ENCODE peak calls at places on chromosome 17, in six cellular contexts. D, I, C, E, Q and A are unnamed samples.
A peak's percentile ranks its signal among the peaks of the same experiment; 100 is the strongest.

GRCh38 chr17:66649818-66650489 is 185.0 kb upstream of the CACNG5 start:
- DNase-seq in D (no peak), I (peak; percentile 47), C (no peak), E (no peak), Q (no peak), A (no peak)

GRCh38 chr17:67520916-67521772 is 144.1 kb downstream of the PITPNC1 start:
- DNase-seq in D (no peak), I (no peak), C (no peak), E (peak; percentile 90), Q (no peak), A (no peak)

GRCh38 chr17:78227455-78227916 is 3.9 kb upstream of the TMEM235 start:
- DNase-seq in D (no peak), I (no peak), C (no peak), E (no peak), Q (no peak), A (no peak)

GRCh38 chr17:65434251-65434650 is 127.2 kb downstream of the AXIN2 start:
- DNase-seq in D (peak; percentile 87), I (no peak), C (no peak), E (no peak), Q (no peak), A (no peak)

GRCh38 chr17:70622382-70623260 is 453.3 kb downstream of the KCNJ2 start:
- DNase-seq in D (no peak), I (no peak), C (peak; percentile 20), E (peak; percentile 45), Q (no peak), A (no peak)

GRCh38 chr17:31550389-31551056 is 159.0 kb downstream of the RAB11FIP4 start:
- DNase-seq in D (no peak), I (no peak), C (no peak), E (no peak), Q (no peak), A (no peak)

GRCh38 chr17:27466748-27467375 is 10.6 kb downstream of the KSR1 start:
- DNase-seq in D (no peak), I (peak; percentile 67), C (no peak), E (no peak), Q (no peak), A (peak; percentile 87)

GRCh38 chr17:63150994-63151464 is 185.0 kb downstream of the TANC2 start:
- DNase-seq in D (no peak), I (no peak), C (no peak), E (no peak), Q (no peak), A (no peak)

GRCh38 chr17:67072885-67073284 is 28.5 kb downstream of the CACNG1 start:
- DNase-seq in D (no peak), I (no peak), C (no peak), E (no peak), Q (no peak), A (no peak)

GRCh38 chr17:17568772-17569195 is 22.7 kb downstream of the PEMT start:
- DNase-seq in D (peak; percentile 55), I (no peak), C (peak; percentile 17), E (peak; percentile 30), Q (peak; percentile 13), A (no peak)

GRCh38 chr17:62675260-62675659 is 47.8 kb downstream of the MRC2 start:
- DNase-seq in D (no peak), I (no peak), C (no peak), E (no peak), Q (no peak), A (no peak)

GRCh38 chr17:7833011-7833794 is 814 bp upstream of the KDM6B start:
- DNase-seq in D (no peak), I (peak; percentile 46), C (no peak), E (no peak), Q (no peak), A (no peak)

GRCh38 chr17:31313982-31314787 is at the start of gene EVI2B:
- DNase-seq in D (peak; percentile 54), I (peak; percentile 75), C (peak; percentile 73), E (no peak), Q (no peak), A (peak; percentile 66)

GRCh38 chr17:68794636-68795503 is 160.3 kb downstream of the ABCA8 start:
- DNase-seq in D (no peak), I (no peak), C (peak; percentile 20), E (no peak), Q (no peak), A (no peak)

GRCh38 chr17:71412803-71413202 is 708.0 kb upstream of the SOX9 start:
- DNase-seq in D (peak; percentile 70), I (no peak), C (peak; percentile 99), E (no peak), Q (no peak), A (no peak)

GRCh38 chr17:3658784-3659449 is 9.5 kb downstream of the TAX1BP3 start:
- DNase-seq in D (no peak), I (no peak), C (no peak), E (no peak), Q (no peak), A (no peak)

GRCh38 chr17:44995602-44996001 is 27.5 kb upstream of the C1QL1 start:
- DNase-seq in D (no peak), I (no peak), C (no peak), E (no peak), Q (no peak), A (no peak)

GRCh38 chr17:1217030-1217429 is 37.2 kb upstream of the ABR start:
- DNase-seq in D (no peak), I (no peak), C (no peak), E (no peak), Q (no peak), A (no peak)

GRCh38 chr17:44110823-44111633 is 12.4 kb downstream of the HDAC5 start:
- DNase-seq in D (no peak), I (peak; percentile 63), C (peak; percentile 61), E (peak; percentile 77), Q (peak; percentile 18), A (peak; percentile 52)

GRCh38 chr17:37488607-37489196 is 989 bp upstream of the DUSP14 start:
- DNase-seq in D (peak; percentile 91), I (peak; percentile 80), C (peak; percentile 96), E (peak; percentile 42), Q (peak; percentile 27), A (no peak)

GRCh38 chr17:74780443-74781238 is 4.5 kb upstream of the NAT9 start:
- DNase-seq in D (no peak), I (no peak), C (no peak), E (no peak), Q (no peak), A (no peak)

GRCh38 chr17:38871247-38871991 is 1.6 kb downstream of the LASP1 start:
- DNase-seq in D (peak; percentile 91), I (peak; percentile 88), C (peak; percentile 74), E (no peak), Q (peak; percentile 38), A (peak; percentile 45)

GRCh38 chr17:50198026-50198669 is 3.3 kb downstream of the COL1A1 start:
- DNase-seq in D (peak; percentile 20), I (peak; percentile 69), C (no peak), E (no peak), Q (peak; percentile 18), A (no peak)

GRCh38 chr17:77831497-77832179 is 126.9 kb upstream of the TNRC6C start:
- DNase-seq in D (no peak), I (no peak), C (no peak), E (no peak), Q (no peak), A (no peak)

GRCh38 chr17:33302394-33302793 is 9.3 kb upstream of the ASIC2 start:
- DNase-seq in D (no peak), I (no peak), C (no peak), E (peak; percentile 51), Q (no peak), A (no peak)

GRCh38 chr17:82613283-82614094 is 34.8 kb downstream of the WDR45B start:
- DNase-seq in D (no peak), I (no peak), C (peak; percentile 56), E (no peak), Q (no peak), A (no peak)

GRCh38 chr17:73711184-73711583 is 66.9 kb upstream of the SDK2 start:
- DNase-seq in D (no peak), I (no peak), C (no peak), E (peak; percentile 7), Q (no peak), A (peak; percentile 12)

GRCh38 chr17:17511971-17512858 is 16.0 kb upstream of the RASD1 start:
- DNase-seq in D (no peak), I (no peak), C (peak; percentile 77), E (no peak), Q (no peak), A (no peak)

GRCh38 chr17:83065660-83066542 is 13.5 kb upstream of the METRNL start:
- DNase-seq in D (no peak), I (peak; percentile 13), C (no peak), E (no peak), Q (no peak), A (no peak)

GRCh38 chr17:73341350-73342056 is 29.7 kb upstream of the CDC42EP4 start:
- DNase-seq in D (no peak), I (no peak), C (no peak), E (no peak), Q (no peak), A (no peak)

GRCh38 chr17:10875411-10875810 is 37.5 kb upstream of the PIRT start:
- DNase-seq in D (no peak), I (no peak), C (no peak), E (no peak), Q (no peak), A (no peak)

GRCh38 chr17:37516131-37516561 is 26.5 kb downstream of the DUSP14 start:
- DNase-seq in D (no peak), I (no peak), C (peak; percentile 65), E (no peak), Q (no peak), A (no peak)

GRCh38 chr17:81735181-81736102 is 23.4 kb downstream of the SLC25A10 start:
- DNase-seq in D (no peak), I (no peak), C (peak; percentile 56), E (no peak), Q (no peak), A (peak; percentile 26)

GRCh38 chr17:44492706-44493272 is 10.4 kb downstream of the GPATCH8 start:
- DNase-seq in D (no peak), I (no peak), C (no peak), E (no peak), Q (no peak), A (no peak)

GRCh38 chr17:15981208-15981607 is 18.3 kb downstream of the ZSWIM7 start:
- DNase-seq in D (peak; percentile 41), I (no peak), C (peak; percentile 16), E (no peak), Q (no peak), A (peak; percentile 55)

GRCh38 chr17:37359682-37360188 is 16.1 kb upstream of the C17orf78 start:
- DNase-seq in D (no peak), I (no peak), C (no peak), E (no peak), Q (no peak), A (no peak)

GRCh38 chr17:78238823-78239488 is 7.5 kb downstream of the TMEM235 start:
- DNase-seq in D (no peak), I (no peak), C (no peak), E (no peak), Q (no peak), A (no peak)